ENCODE peak calls at places on chromosomes 13 and 19, in nine cellular contexts. P, R, X, Q, O, L, B, W and J are unnamed samples.

GRCh38 chr13:103101500-103101899 is 35.3 kb upstream of the SLC10A2 start:
- DNase-seq in P (no peak), R (no peak), X (no peak), Q (no peak), O (no peak), L (peak; percentile 23), B (no peak), W (no peak), J (no peak)

GRCh38 chr13:45207319-45207718 is 6.5 kb upstream of the KCTD4 start:
- DNase-seq in P (peak; percentile 13), R (no peak), X (no peak), Q (no peak), O (no peak), L (no peak), B (no peak), W (no peak), J (peak; percentile 47)

GRCh38 chr19:48636859-48637448 is at the start of gene DBP:
- DNase-seq in P (no peak), R (peak; percentile 76), X (no peak), Q (peak; percentile 52), O (peak; percentile 72), L (no peak), B (no peak), W (no peak), J (no peak)

GRCh38 chr13:114145722-114146121 is 13.3 kb upstream of the RASA3 start:
- DNase-seq in P (no peak), R (peak; percentile 39), X (no peak), Q (no peak), O (no peak), L (no peak), B (no peak), W (peak; percentile 33), J (no peak)

GRCh38 chr13:75151081-75151643 is 330.8 kb downstream of the TBC1D4 start:
- DNase-seq in P (no peak), R (no peak), X (no peak), Q (no peak), O (no peak), L (no peak), B (peak; percentile 66), W (no peak), J (no peak)

GRCh38 chr19:53183146-53183545 is 10.0 kb downstream of the ZNF665 start:
- DNase-seq in P (no peak), R (no peak), X (no peak), Q (no peak), O (no peak), L (no peak), B (peak; percentile 76), W (no peak), J (no peak)

GRCh38 chr19:17005000-17005399 is 21.6 kb downstream of the CPAMD8 start:
- DNase-seq in P (no peak), R (no peak), X (no peak), Q (no peak), O (no peak), L (no peak), B (no peak), W (no peak), J (no peak)

GRCh38 chr13:98295371-98295770 is 118.3 kb upstream of the RNF113B start:
- DNase-seq in P (no peak), R (no peak), X (no peak), Q (no peak), O (no peak), L (no peak), B (no peak), W (no peak), J (no peak)

GRCh38 chr19:18849838-18850400 is 18.2 kb downstream of the UPF1 start:
- DNase-seq in P (no peak), R (no peak), X (no peak), Q (no peak), O (no peak), L (no peak), B (no peak), W (no peak), J (no peak)